ENCODE peak calls at places on chromosomes 16 and 17, in ten cellular contexts. A is K562, R is H54, S is A549, G is HepG2, X is tibial nerve, H is transverse colon, B is stomach, M is IMR-90, U is esophagus muscularis mucosa. J is an unnamed sample.

GRCh38 chr16:81405702-81406113 is 38.9 kb upstream of the CMIP start:
- DNase-seq in A (no peak), R (peak), S (peak), G (peak), X (no peak), H (no peak), B (peak), M (peak), U (no peak), J (no peak)

GRCh38 chr16:51465026-51465425 is 314.0 kb upstream of the SALL1 start:
- DNase-seq in A (no peak), R (no peak), S (no peak), G (no peak), X (no peak), H (no peak), B (no peak), M (peak), U (peak), J (no peak)

GRCh38 chr17:8504460-8505207 is 69.0 kb downstream of the NDEL1 start:
- DNase-seq in A (no peak), R (no peak), S (no peak), G (no peak), X (no peak), H (no peak), B (no peak), M (no peak), U (no peak), J (no peak)

GRCh38 chr17:62981933-62982332 is 15.9 kb downstream of the TANC2 start:
- DNase-seq in A (no peak), R (no peak), S (peak), G (no peak), X (no peak), H (no peak), B (no peak), M (peak), U (no peak), J (no peak)

GRCh38 chr17:27241346-27241946 is 52.5 kb upstream of the WSB1 start:
- DNase-seq in A (no peak), R (peak), S (peak), G (no peak), X (no peak), H (peak), B (no peak), M (peak), U (peak), J (no peak)

GRCh38 chr17:32127156-32127897 is 15.0 kb upstream of the RHOT1 start:
- DNase-seq in A (peak), R (peak), S (peak), G (no peak), X (peak), H (peak), B (peak), M (peak), U (peak), J (peak)

GRCh38 chr17:10018461-10018891 is 113.4 kb upstream of the RCVRN start:
- DNase-seq in A (no peak), R (no peak), S (no peak), G (no peak), X (no peak), H (no peak), B (no peak), M (no peak), U (no peak), J (no peak)

GRCh38 chr17:142102-142661 is 4.8 kb downstream of the SCGB1C2 start:
- DNase-seq in A (no peak), R (peak), S (peak), G (peak), X (peak), H (no peak), B (peak), M (peak), U (no peak), J (peak)

GRCh38 chr16:86994651-86995171 is 322.5 kb downstream of the C16orf95 start:
- DNase-seq in A (peak), R (peak), S (peak), G (no peak), X (no peak), H (no peak), B (no peak), M (peak), U (no peak), J (no peak)

GRCh38 chr16:19245326-19245925 is 40.1 kb upstream of the CLEC19A start:
- DNase-seq in A (no peak), R (no peak), S (no peak), G (no peak), X (no peak), H (peak), B (peak), M (no peak), U (no peak), J (no peak)

GRCh38 chr17:19294443-19294842 is 57.3 kb downstream of the EPN2 start:
- DNase-seq in A (no peak), R (no peak), S (no peak), G (no peak), X (no peak), H (no peak), B (no peak), M (no peak), U (no peak), J (no peak)

GRCh38 chr17:82058855-82059249 is 6.8 kb downstream of the DUS1L start:
- DNase-seq in A (no peak), R (no peak), S (no peak), G (no peak), X (no peak), H (no peak), B (no peak), M (no peak), U (no peak), J (no peak)
- TF ChIP-seq POLR2A in A (peak), R (no peak), S (no peak), G (no peak), X (no peak), H (no peak), B (no peak), M (no peak), U (no peak), J (no peak)

GRCh38 chr17:2050871-2051387 is 4.0 kb upstream of the HIC1 start:
- DNase-seq in A (no peak), R (no peak), S (peak), G (no peak), X (no peak), H (peak), B (peak), M (peak), U (no peak), J (no peak)
- TF ChIP-seq POLR2A in A (no peak), R (no peak), S (no peak), G (no peak), X (no peak), H (no peak), B (no peak), M (peak), U (no peak), J (no peak)

DNA sequence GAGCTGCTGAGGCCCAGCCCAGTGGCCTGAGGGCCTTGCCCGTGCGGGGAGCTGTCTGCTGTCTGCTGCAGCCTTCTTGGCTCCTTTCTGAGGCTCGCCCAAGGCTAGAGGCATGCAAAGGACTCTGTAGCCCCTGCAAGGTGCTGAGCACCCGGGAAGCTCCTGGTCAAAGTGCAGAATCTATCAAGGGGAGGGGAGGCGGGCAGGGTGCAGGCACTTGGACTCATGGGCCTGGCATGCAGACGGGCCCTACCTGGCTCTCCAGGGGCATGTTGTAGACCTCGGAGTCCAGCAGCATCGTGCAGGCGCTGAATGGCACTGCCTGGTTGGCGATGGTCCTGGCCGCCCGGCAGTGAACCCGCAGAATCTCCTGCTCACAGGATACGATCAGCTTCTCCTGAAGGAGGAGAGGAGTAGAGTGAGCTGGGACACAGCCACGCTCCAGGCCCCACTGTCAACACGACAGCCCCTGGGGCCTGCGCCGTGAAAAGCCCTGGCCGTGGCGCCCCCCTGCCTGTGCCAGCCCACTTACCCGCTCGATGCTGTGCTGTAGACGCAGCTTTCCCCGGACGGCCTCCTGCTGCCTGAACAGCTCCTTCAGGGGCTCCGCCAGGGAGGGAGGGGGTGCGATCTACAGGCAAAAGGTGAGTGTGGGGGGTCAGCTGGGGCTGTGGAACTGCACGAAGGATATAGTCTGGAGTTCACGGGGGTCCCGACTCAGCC is 57.2 kb downstream of the ZNF778 start:
- DNase-seq in A (no peak), R (no peak), S (no peak), G (no peak), X (no peak), H (no peak), B (no peak), M (no peak), U (no peak), J (no peak)
- TF ChIP-seq POLR2A in A (no peak), R (no peak), S (no peak), G (no peak), X (no peak), H (no peak), B (no peak), M (no peak), U (no peak), J (no peak)

GRCh38 chr16:84205976-84206691 is 15.2 kb downstream of the ADAD2 start:
- DNase-seq in A (no peak), R (no peak), S (no peak), G (no peak), X (no peak), H (no peak), B (no peak), M (no peak), U (no peak), J (no peak)
- TF ChIP-seq POLR2A in A (no peak), R (no peak), S (no peak), G (no peak), X (no peak), H (no peak), B (no peak), M (no peak), U (no peak), J (no peak)

GRCh38 chr16:1820096-1820972 is 6.3 kb downstream of the HAGH start:
- DNase-seq in A (no peak), R (no peak), S (no peak), G (no peak), X (no peak), H (no peak), B (no peak), M (no peak), U (no peak), J (no peak)
- TF ChIP-seq POLR2A in A (no peak), R (no peak), S (no peak), G (no peak), X (no peak), H (no peak), B (no peak), M (no peak), U (no peak), J (no peak)

GRCh38 chr17:38508570-38508950 is 80.3 kb downstream of the ARHGAP23 start:
- DNase-seq in A (no peak), R (no peak), S (no peak), G (no peak), X (no peak), H (no peak), B (no peak), M (no peak), U (no peak), J (no peak)

GRCh38 chr17:38510424-38511125 is 82.3 kb downstream of the ARHGAP23 start:
- DNase-seq in A (peak), R (no peak), S (no peak), G (peak), X (no peak), H (no peak), B (peak), M (no peak), U (no peak), J (no peak)

GRCh38 chr17:38509772-38510423 is 81.6 kb downstream of the ARHGAP23 start:
- DNase-seq in A (no peak), R (no peak), S (no peak), G (no peak), X (no peak), H (no peak), B (no peak), M (no peak), U (no peak), J (no peak)

GRCh38 chr17:38507921-38508569 is 79.8 kb downstream of the ARHGAP23 start:
- DNase-seq in A (no peak), R (no peak), S (no peak), G (peak), X (no peak), H (no peak), B (no peak), M (no peak), U (no peak), J (no peak)

DNA sequence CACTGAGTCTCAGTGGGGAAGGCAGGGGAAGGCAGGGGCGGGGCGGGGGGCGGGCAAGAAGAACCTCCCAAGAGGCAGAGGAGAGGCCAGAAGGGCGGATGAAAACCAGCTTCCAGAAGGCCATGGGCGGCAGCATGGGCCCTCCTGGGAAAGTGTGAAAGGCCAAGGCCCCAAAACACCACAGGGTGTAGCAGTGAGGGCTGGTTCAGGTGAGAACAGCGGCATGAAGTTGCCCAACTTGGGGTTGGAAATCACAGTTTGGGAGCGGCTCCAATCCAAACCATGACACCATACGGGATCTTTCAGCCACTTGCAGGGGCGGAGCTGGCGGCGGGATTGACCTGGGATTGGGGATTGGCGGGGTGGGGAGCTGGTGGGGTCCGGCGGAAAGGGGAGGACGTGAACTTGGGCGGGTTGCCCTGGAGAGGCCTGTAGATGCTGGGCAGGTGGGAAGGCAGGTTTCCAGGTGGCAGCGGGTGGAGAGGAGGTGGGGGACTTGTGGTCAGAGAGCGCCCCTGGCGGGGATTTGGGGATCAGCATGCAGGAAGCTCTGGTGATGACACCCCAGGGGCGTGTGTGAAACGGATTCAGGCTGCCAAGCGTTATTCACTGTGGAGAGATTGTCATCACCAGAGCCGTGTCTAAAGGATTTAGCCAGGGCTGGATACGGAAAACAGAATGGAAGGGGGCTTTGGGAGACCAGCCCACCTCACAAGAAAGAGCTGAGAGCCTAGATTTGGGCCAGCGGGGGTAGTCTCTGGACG is 80.9 kb downstream of the ARHGAP23 start:
- DNase-seq in A (peak), R (peak), S (peak), G (peak), X (peak), H (peak), B (peak), M (peak), U (peak), J (peak)
- TF ChIP-seq POLR2A in A (no peak), R (no peak), S (no peak), G (no peak), X (no peak), H (no peak), B (no peak), M (no peak), U (no peak), J (no peak)

GRCh38 chr17:68195667-68196393 is 52.0 kb upstream of the AMZ2 start:
- DNase-seq in A (no peak), R (no peak), S (no peak), G (no peak), X (no peak), H (no peak), B (no peak), M (no peak), U (no peak), J (no peak)
- TF ChIP-seq POLR2A in A (no peak), R (no peak), S (no peak), G (no peak), X (no peak), H (no peak), B (no peak), M (no peak), U (no peak), J (no peak)